ENCODE peak calls at places on chromosomes 1 and 21, in four cellular contexts. One of them, this sample, is unnamed.

GRCh38 chr1:193458628-193459027 is 272.2 kb upstream of the B3GALT2 start:
- DNase-seq in left ventricle myocardium inferior: no peak
- DNase-seq in endothelial cell of umbilical vein: no peak
- DNase-seq in neural progenitor cell: no peak
- DNase-seq in this sample: peak

GRCh38 chr1:147389532-147390184 is 147.2 kb downstream of the CHD1L start:
- DNase-seq in neural progenitor cell: peak
- DNase-seq in left ventricle myocardium inferior: no peak
- DNase-seq in endothelial cell of umbilical vein: peak
- DNase-seq in this sample: peak

GRCh38 chr1:98342556-98342955 is 319.0 kb upstream of the SNX7 start:
- DNase-seq in neural progenitor cell: no peak
- DNase-seq in endothelial cell of umbilical vein: peak
- DNase-seq in left ventricle myocardium inferior: no peak
- DNase-seq in this sample: no peak

GRCh38 chr1:150842343-150842742 is 34.1 kb downstream of the ARNT start:
- DNase-seq in left ventricle myocardium inferior: no peak
- DNase-seq in neural progenitor cell: no peak
- DNase-seq in endothelial cell of umbilical vein: no peak
- DNase-seq in this sample: no peak

GRCh38 chr1:61506944-61507343 is 218.0 kb downstream of the TM2D1 start:
- DNase-seq in left ventricle myocardium inferior: no peak
- DNase-seq in neural progenitor cell: no peak
- DNase-seq in endothelial cell of umbilical vein: no peak
- DNase-seq in this sample: no peak

GRCh38 chr1:210123924-210124589 is 108.5 kb upstream of the SERTAD4 start:
- DNase-seq in endothelial cell of umbilical vein: peak
- DNase-seq in left ventricle myocardium inferior: no peak
- DNase-seq in neural progenitor cell: no peak
- DNase-seq in this sample: peak

GRCh38 chr1:159900086-159900680 is at the start of gene CFAP45:
- DNase-seq in left ventricle myocardium inferior: peak
- DNase-seq in endothelial cell of umbilical vein: peak
- DNase-seq in neural progenitor cell: peak
- DNase-seq in this sample: peak

GRCh38 chr1:99682291-99682751 is 36.4 kb downstream of the PALMD start:
- DNase-seq in endothelial cell of umbilical vein: peak
- DNase-seq in left ventricle myocardium inferior: no peak
- DNase-seq in neural progenitor cell: no peak
- DNase-seq in this sample: peak

GRCh38 chr1:3836421-3836820 is 20.6 kb downstream of the CEP104 start:
- DNase-seq in neural progenitor cell: no peak
- DNase-seq in endothelial cell of umbilical vein: no peak
- DNase-seq in left ventricle myocardium inferior: no peak
- DNase-seq in this sample: no peak

GRCh38 chr1:43358121-43358745 is 548 bp upstream of the CDC20 start:
- DNase-seq in endothelial cell of umbilical vein: peak
- DNase-seq in left ventricle myocardium inferior: no peak
- DNase-seq in neural progenitor cell: peak
- DNase-seq in this sample: peak

GRCh38 chr1:36365310-36365895 is 20.3 kb downstream of the STK40 start:
- DNase-seq in endothelial cell of umbilical vein: no peak
- DNase-seq in neural progenitor cell: no peak
- DNase-seq in left ventricle myocardium inferior: peak
- DNase-seq in this sample: no peak

GRCh38 chr1:214018605-214019268 is 31.0 kb downstream of the PROX1 start:
- DNase-seq in endothelial cell of umbilical vein: no peak
- DNase-seq in left ventricle myocardium inferior: no peak
- DNase-seq in neural progenitor cell: peak
- DNase-seq in this sample: no peak

GRCh38 chr1:78153092-78153736 is 107.4 kb downstream of the GIPC2 start:
- DNase-seq in neural progenitor cell: no peak
- DNase-seq in left ventricle myocardium inferior: no peak
- DNase-seq in endothelial cell of umbilical vein: no peak
- DNase-seq in this sample: no peak

GRCh38 chr1:1044455-1044854 is 24.5 kb downstream of the AGRN start:
- DNase-seq in left ventricle myocardium inferior: no peak
- DNase-seq in endothelial cell of umbilical vein: no peak
- DNase-seq in neural progenitor cell: no peak
- DNase-seq in this sample: no peak

GRCh38 chr21:42746593-42747266 is 93.3 kb downstream of the PDE9A start:
- DNase-seq in endothelial cell of umbilical vein: no peak
- DNase-seq in left ventricle myocardium inferior: peak
- DNase-seq in neural progenitor cell: no peak
- DNase-seq in this sample: no peak

GRCh38 chr1:228194921-228195812 is 12.7 kb upstream of the OBSCN start:
- DNase-seq in neural progenitor cell: no peak
- DNase-seq in left ventricle myocardium inferior: no peak
- DNase-seq in endothelial cell of umbilical vein: no peak
- DNase-seq in this sample: no peak

GRCh38 chr1:201752333-201752732 is 76.6 kb upstream of the IPO9 start:
- DNase-seq in endothelial cell of umbilical vein: no peak
- DNase-seq in left ventricle myocardium inferior: no peak
- DNase-seq in neural progenitor cell: no peak
- DNase-seq in this sample: no peak

GRCh38 chr1:60942291-60942690 is 140.1 kb upstream of the NFIA start:
- DNase-seq in endothelial cell of umbilical vein: no peak
- DNase-seq in neural progenitor cell: no peak
- DNase-seq in left ventricle myocardium inferior: no peak
- DNase-seq in this sample: peak

GRCh38 chr1:97989094-97989680 is 68.4 kb upstream of the DPYD start:
- DNase-seq in neural progenitor cell: no peak
- DNase-seq in endothelial cell of umbilical vein: no peak
- DNase-seq in left ventricle myocardium inferior: no peak
- DNase-seq in this sample: peak

DNA sequence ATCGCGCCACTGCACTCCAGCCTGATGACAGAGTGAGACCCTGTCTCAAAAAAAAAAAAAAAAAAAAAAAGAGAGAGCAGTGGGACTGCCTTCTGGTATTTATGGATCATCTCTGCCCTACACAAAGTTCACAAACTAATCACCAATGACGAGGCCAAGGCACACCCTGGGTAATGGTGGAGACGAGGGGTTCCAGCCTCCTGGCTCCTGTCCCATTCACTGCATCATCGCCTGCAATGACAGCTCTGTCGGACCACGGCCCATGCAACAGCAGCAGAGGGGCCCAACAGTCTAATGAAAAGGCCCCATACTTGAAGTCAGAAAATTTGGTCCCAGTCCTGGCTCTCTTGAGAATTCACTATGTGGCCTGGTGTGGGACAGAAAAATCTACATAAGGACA is 2.9 kb upstream of the BTG2 start:
- DNase-seq in endothelial cell of umbilical vein: no peak
- DNase-seq in neural progenitor cell: no peak
- DNase-seq in left ventricle myocardium inferior: no peak
- DNase-seq in this sample: no peak
- TF ChIP-seq CTCF in endothelial cell of umbilical vein: no peak
- TF ChIP-seq CTCF in neural progenitor cell: no peak
- TF ChIP-seq CTCF in left ventricle myocardium inferior: no peak
- TF ChIP-seq CTCF in this sample: no peak

GRCh38 chr1:109296782-109297181 is 10.0 kb downstream of the MYBPHL start:
- DNase-seq in neural progenitor cell: no peak
- DNase-seq in endothelial cell of umbilical vein: no peak
- DNase-seq in left ventricle myocardium inferior: no peak
- DNase-seq in this sample: peak
- TF ChIP-seq CTCF in neural progenitor cell: no peak
- TF ChIP-seq CTCF in endothelial cell of umbilical vein: no peak
- TF ChIP-seq CTCF in left ventricle myocardium inferior: no peak
- TF ChIP-seq CTCF in this sample: no peak

GRCh38 chr1:6794164-6794563 is 8.9 kb downstream of the CAMTA1 start:
- DNase-seq in endothelial cell of umbilical vein: peak
- DNase-seq in neural progenitor cell: peak
- DNase-seq in left ventricle myocardium inferior: no peak
- DNase-seq in this sample: peak
- TF ChIP-seq CTCF in endothelial cell of umbilical vein: peak
- TF ChIP-seq CTCF in neural progenitor cell: peak
- TF ChIP-seq CTCF in left ventricle myocardium inferior: peak
- TF ChIP-seq CTCF in this sample: peak

GRCh38 chr1:175278729-175279128 is 86.2 kb upstream of the KIAA0040 start:
- DNase-seq in left ventricle myocardium inferior: no peak
- DNase-seq in neural progenitor cell: no peak
- DNase-seq in endothelial cell of umbilical vein: no peak
- DNase-seq in this sample: no peak
- TF ChIP-seq CTCF in left ventricle myocardium inferior: peak
- TF ChIP-seq CTCF in neural progenitor cell: no peak
- TF ChIP-seq CTCF in endothelial cell of umbilical vein: no peak
- TF ChIP-seq CTCF in this sample: no peak

GRCh38 chr1:112770724-112771123 is 55.6 kb upstream of the PPM1J start:
- DNase-seq in left ventricle myocardium inferior: no peak
- DNase-seq in endothelial cell of umbilical vein: no peak
- DNase-seq in neural progenitor cell: no peak
- DNase-seq in this sample: no peak
- TF ChIP-seq CTCF in left ventricle myocardium inferior: no peak
- TF ChIP-seq CTCF in endothelial cell of umbilical vein: no peak
- TF ChIP-seq CTCF in neural progenitor cell: no peak
- TF ChIP-seq CTCF in this sample: no peak

DNA sequence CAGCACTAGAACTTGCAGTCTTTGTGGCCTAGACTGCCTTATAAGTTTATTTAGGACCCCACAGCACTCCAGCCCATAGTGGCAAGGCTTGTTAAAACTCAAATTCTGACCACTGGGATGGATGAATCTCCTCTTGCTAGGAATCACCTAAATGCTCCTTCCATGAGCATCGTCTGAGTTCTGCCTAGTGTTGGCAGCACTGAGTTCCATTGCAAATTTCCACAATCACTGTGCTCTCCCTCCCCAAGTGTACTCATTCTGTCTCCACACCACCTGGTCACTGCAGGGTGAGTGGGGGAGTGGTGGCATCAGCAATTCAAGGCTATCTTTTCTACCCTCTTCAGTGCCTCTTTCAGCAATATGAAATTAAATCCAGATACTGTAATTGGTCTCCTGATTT is 46.7 kb upstream of the PTBP2 start:
- DNase-seq in neural progenitor cell: no peak
- DNase-seq in endothelial cell of umbilical vein: no peak
- DNase-seq in left ventricle myocardium inferior: no peak
- DNase-seq in this sample: no peak
- TF ChIP-seq CTCF in neural progenitor cell: no peak
- TF ChIP-seq CTCF in endothelial cell of umbilical vein: no peak
- TF ChIP-seq CTCF in left ventricle myocardium inferior: no peak
- TF ChIP-seq CTCF in this sample: no peak

DNA sequence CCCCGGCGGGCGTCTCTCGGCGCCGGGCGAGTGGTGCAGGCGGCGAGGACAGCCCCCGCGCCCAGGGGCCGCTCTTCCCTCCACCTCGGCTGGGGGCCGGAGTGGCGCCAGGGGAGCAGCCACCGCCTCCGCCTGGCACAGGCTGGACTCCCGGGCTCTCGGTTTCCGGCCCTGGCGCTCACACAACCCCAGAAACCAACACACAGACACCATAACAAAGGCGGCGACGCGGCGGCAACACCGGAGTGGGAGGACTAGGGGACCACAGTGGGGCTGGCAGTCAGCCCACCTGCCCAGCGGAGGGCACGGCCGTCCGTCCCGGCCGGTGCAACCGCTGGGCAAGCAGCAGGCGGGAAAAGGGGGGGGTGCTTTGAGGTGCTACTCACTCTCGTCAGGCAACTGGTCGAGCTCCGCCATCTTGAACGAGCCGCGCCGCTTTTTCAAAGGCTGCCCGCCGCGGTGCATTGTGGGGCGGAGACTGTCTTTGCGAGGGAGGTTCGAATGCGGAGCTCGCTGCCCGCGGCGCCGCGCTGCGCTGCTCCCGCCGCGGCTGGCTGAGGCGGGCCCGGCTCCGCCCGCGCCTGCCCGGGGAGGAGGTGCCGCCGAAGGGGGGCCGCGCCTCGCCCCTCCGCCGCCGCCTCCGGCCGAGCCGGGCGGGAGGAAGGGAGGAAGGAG is at the start of gene LIN9:
- DNase-seq in left ventricle myocardium inferior: peak
- DNase-seq in neural progenitor cell: peak
- DNase-seq in endothelial cell of umbilical vein: peak
- DNase-seq in this sample: peak
- TF ChIP-seq CTCF in left ventricle myocardium inferior: no peak
- TF ChIP-seq CTCF in neural progenitor cell: no peak
- TF ChIP-seq CTCF in endothelial cell of umbilical vein: no peak
- TF ChIP-seq CTCF in this sample: no peak

GRCh38 chr1:31781138-31782065 is 17.3 kb upstream of the ADGRB2 start:
- DNase-seq in left ventricle myocardium inferior: no peak
- DNase-seq in neural progenitor cell: no peak
- DNase-seq in endothelial cell of umbilical vein: no peak
- DNase-seq in this sample: no peak

GRCh38 chr1:31782066-31782762 is 18.1 kb upstream of the ADGRB2 start:
- DNase-seq in left ventricle myocardium inferior: no peak
- DNase-seq in endothelial cell of umbilical vein: no peak
- DNase-seq in neural progenitor cell: peak
- DNase-seq in this sample: no peak

GRCh38 chr1:31780632-31781031 is 16.5 kb upstream of the ADGRB2 start:
- DNase-seq in left ventricle myocardium inferior: no peak
- DNase-seq in endothelial cell of umbilical vein: no peak
- DNase-seq in neural progenitor cell: no peak
- DNase-seq in this sample: no peak

GRCh38 chr1:31778763-31779488 is 14.8 kb upstream of the ADGRB2 start:
- DNase-seq in endothelial cell of umbilical vein: no peak
- DNase-seq in left ventricle myocardium inferior: no peak
- DNase-seq in neural progenitor cell: no peak
- DNase-seq in this sample: no peak

DNA sequence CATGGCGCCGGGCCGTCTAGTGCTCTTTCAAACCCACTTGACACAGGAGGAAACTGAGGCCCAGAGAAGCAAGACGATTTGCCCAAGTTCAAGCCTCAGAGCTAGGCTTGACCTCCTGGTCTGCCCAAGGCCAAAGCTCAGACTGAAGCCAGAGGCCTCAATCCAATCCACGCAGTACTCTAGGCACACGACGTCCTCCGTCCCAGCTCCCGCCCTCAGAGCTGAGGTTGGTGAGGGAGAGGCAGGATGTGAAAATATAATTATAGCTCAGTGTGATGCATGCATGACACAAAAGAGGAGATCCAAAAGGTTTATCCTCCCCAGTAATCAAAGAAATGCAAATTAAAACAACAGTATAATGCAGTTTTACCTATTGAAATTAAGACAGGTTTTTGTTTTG is 15.5 kb upstream of the ADGRB2 start:
- DNase-seq in left ventricle myocardium inferior: no peak
- DNase-seq in neural progenitor cell: no peak
- DNase-seq in endothelial cell of umbilical vein: no peak
- DNase-seq in this sample: no peak
- TF ChIP-seq CTCF in left ventricle myocardium inferior: no peak
- TF ChIP-seq CTCF in neural progenitor cell: no peak
- TF ChIP-seq CTCF in endothelial cell of umbilical vein: no peak
- TF ChIP-seq CTCF in this sample: no peak

GRCh38 chr1:75258351-75258750 is 124.2 kb downstream of the LHX8 start:
- DNase-seq in endothelial cell of umbilical vein: no peak
- DNase-seq in neural progenitor cell: no peak
- DNase-seq in left ventricle myocardium inferior: no peak
- DNase-seq in this sample: no peak

GRCh38 chr1:75257424-75257823 is 123.2 kb downstream of the LHX8 start:
- DNase-seq in left ventricle myocardium inferior: no peak
- DNase-seq in endothelial cell of umbilical vein: no peak
- DNase-seq in neural progenitor cell: peak
- DNase-seq in this sample: no peak
- TF ChIP-seq CTCF in left ventricle myocardium inferior: no peak
- TF ChIP-seq CTCF in endothelial cell of umbilical vein: no peak
- TF ChIP-seq CTCF in neural progenitor cell: peak
- TF ChIP-seq CTCF in this sample: no peak

GRCh38 chr1:152623203-152623844 is 421 bp upstream of the LCE3A start:
- DNase-seq in left ventricle myocardium inferior: no peak
- DNase-seq in endothelial cell of umbilical vein: no peak
- DNase-seq in neural progenitor cell: no peak
- DNase-seq in this sample: no peak
- TF ChIP-seq CTCF in left ventricle myocardium inferior: no peak
- TF ChIP-seq CTCF in endothelial cell of umbilical vein: no peak
- TF ChIP-seq CTCF in neural progenitor cell: no peak
- TF ChIP-seq CTCF in this sample: peak